ENCODE peak calls at places on chromosomes 16 and 17, in seven cellular contexts. T is ELR; Q is AG09309; W is HEK293T; P is GOT3; H is mesendoderm; S is stimulated activated CD4-positive, alpha-beta T cell treated with anti-CD3 and anti-CD28 coated beads, Interleukin-2, amount 100 ng/mL, for 48 hours. M is an unnamed sample.

GRCh38 chr17:30905742-30906100 is 317 bp downstream of the TEFM start:
- DNase-seq in W (peak; percentile 17), T (peak; percentile 39), P (no peak), S (no peak), Q (no peak), H (no peak), M (no peak)

GRCh38 chr17:49989518-49989880 is 5.5 kb downstream of the DLX3 start:
- DNase-seq in P (no peak), Q (no peak), T (no peak), H (no peak), W (no peak), S (no peak), M (no peak)

GRCh38 chr17:7881655-7882054 is 6.9 kb upstream of the CHD3 start:
- DNase-seq in W (no peak), H (no peak), P (no peak), T (no peak), S (no peak), Q (no peak), M (no peak)

GRCh38 chr16:69522732-69523404 is 42.9 kb upstream of the NFAT5 start:
- DNase-seq in H (peak; percentile 60), W (peak; percentile 57), S (no peak), T (peak; percentile 32), P (no peak), Q (no peak), M (no peak)

GRCh38 chr17:35238817-35239216 is 4.1 kb upstream of the SLFN5 start:
- DNase-seq in W (no peak), T (peak; percentile 84), H (no peak), S (no peak), P (no peak), Q (no peak), M (no peak)

GRCh38 chr17:76586741-76587487 is 1.3 kb upstream of the ST6GALNAC2 start:
- DNase-seq in Q (no peak), T (no peak), H (peak; percentile 51), P (no peak), S (no peak), W (no peak), M (no peak)

GRCh38 chr16:31128711-31129567 is 6.6 kb downstream of the PRSS8 start:
- DNase-seq in W (no peak), P (no peak), Q (no peak), H (no peak), T (no peak), S (no peak), M (no peak)

GRCh38 chr17:1843947-1844346 is 14.1 kb downstream of the RPA1 start:
- DNase-seq in S (no peak), Q (no peak), H (no peak), T (no peak), P (no peak), W (no peak), M (no peak)

GRCh38 chr17:76266244-76266938 is 1.2 kb downstream of the UBALD2 start:
- DNase-seq in W (no peak), H (peak; percentile 79), P (no peak), S (no peak), Q (no peak), T (peak; percentile 74), M (no peak)

GRCh38 chr16:49816782-49817370 is 39.0 kb downstream of the ZNF423 start:
- DNase-seq in P (no peak), T (no peak), Q (no peak), W (no peak), S (no peak), H (no peak), M (no peak)

GRCh38 chr17:31294231-31294630 is 2.8 kb downstream of the OMG start:
- DNase-seq in T (no peak), W (no peak), S (no peak), H (no peak), P (no peak), Q (no peak), M (no peak)

M was measured in HS-27A.